ENCODE peak calls at places on chromosomes 2 and 18, in eight cellular contexts. Q is DMS153, V is EH, X is ACHN, W is aorta, P is retina, H is thoracic aorta, M is HT1080. L is an unnamed sample.

GRCh38 chr2:27156739-27157475 is 8.1 kb downstream of the TCF23 start:
- DNase-seq in Q (no peak), V (no peak), X (no peak), W (no peak), P (no peak), H (no peak), M (no peak), L (no peak)

GRCh38 chr18:9082763-9083510 is 19.6 kb upstream of the NDUFV2 start:
- DNase-seq in Q (no peak), V (no peak), X (no peak), W (no peak), P (no peak), H (no peak), M (no peak), L (no peak)

GRCh38 chr18:35998967-35999366 is 26.5 kb downstream of the RMP24 start:
- DNase-seq in Q (no peak), V (no peak), X (peak), W (no peak), P (no peak), H (no peak), M (no peak), L (no peak)

GRCh38 chr2:190123956-190124355 is 61.4 kb upstream of the MSTN start:
- DNase-seq in Q (no peak), V (peak), X (no peak), W (no peak), P (no peak), H (no peak), M (peak), L (no peak)

GRCh38 chr18:31819106-31819924 is 58.6 kb upstream of the SLC25A52 start:
- DNase-seq in Q (no peak), V (peak), X (peak), W (no peak), P (peak), H (no peak), M (peak), L (no peak)

GRCh38 chr2:147420947-147421346 is 423.9 kb upstream of the ACVR2A start:
- DNase-seq in Q (no peak), V (no peak), X (no peak), W (no peak), P (no peak), H (no peak), M (no peak), L (no peak)

GRCh38 chr2:222142027-222142426 is 156.8 kb downstream of the PAX3 start:
- DNase-seq in Q (no peak), V (peak), X (no peak), W (no peak), P (no peak), H (no peak), M (peak), L (no peak)

GRCh38 chr2:146734042-146734715 is 1110.7 kb upstream of the ACVR2A start:
- DNase-seq in Q (peak), V (peak), X (peak), W (no peak), P (peak), H (no peak), M (peak), L (no peak)

GRCh38 chr18:985301-985700 is 80.6 kb downstream of the ADCYAP1 start:
- DNase-seq in Q (no peak), V (no peak), X (no peak), W (no peak), P (peak), H (no peak), M (no peak), L (no peak)

GRCh38 chr2:62313433-62314227 is 117.7 kb downstream of the B3GNT2 start:
- DNase-seq in Q (no peak), V (no peak), X (no peak), W (no peak), P (no peak), H (no peak), M (no peak), L (no peak)

GRCh38 chr2:10169581-10169980 is 47.0 kb downstream of the RRM2 start:
- DNase-seq in Q (no peak), V (peak), X (peak), W (no peak), P (no peak), H (no peak), M (peak), L (no peak)

GRCh38 chr2:71788186-71788525 is 334.8 kb downstream of the DYSF start:
- DNase-seq in Q (no peak), V (peak), X (no peak), W (no peak), P (no peak), H (no peak), M (no peak), L (no peak)

GRCh38 chr2:63497561-63497960 is 90.7 kb downstream of the WDPCP start:
- DNase-seq in Q (no peak), V (no peak), X (no peak), W (no peak), P (no peak), H (no peak), M (no peak), L (no peak)

GRCh38 chr18:58045265-58046086 is 1.4 kb downstream of the NEDD4L start:
- DNase-seq in Q (peak), V (peak), X (peak), W (no peak), P (peak), H (no peak), M (peak), L (no peak)

GRCh38 chr18:41828137-41828536 is 126.9 kb upstream of the PIK3C3 start:
- DNase-seq in Q (peak), V (no peak), X (no peak), W (no peak), P (no peak), H (no peak), M (no peak), L (no peak)

GRCh38 chr2:73020657-73021370 is 50.7 kb downstream of the SFXN5 start:
- DNase-seq in Q (no peak), V (peak), X (peak), W (no peak), P (no peak), H (no peak), M (peak), L (no peak)

GRCh38 chr18:48202899-48203260 is 206.3 kb downstream of the ZBTB7C start:
- DNase-seq in Q (no peak), V (no peak), X (no peak), W (no peak), P (no peak), H (no peak), M (no peak), L (no peak)

GRCh38 chr18:62183578-62184195 is 3.2 kb downstream of the PIGN start:
- DNase-seq in Q (no peak), V (peak), X (peak), W (no peak), P (peak), H (no peak), M (peak), L (peak)

GRCh38 chr2:63590621-63591408 is 2.1 kb downstream of the MDH1 start:
- DNase-seq in Q (no peak), V (peak), X (no peak), W (no peak), P (no peak), H (no peak), M (no peak), L (no peak)

GRCh38 chr18:49071776-49072175 is 121.0 kb upstream of the SMAD7 start:
- DNase-seq in Q (no peak), V (no peak), X (no peak), W (no peak), P (no peak), H (no peak), M (no peak), L (no peak)

GRCh38 chr2:28269019-28269784 is 123.5 kb upstream of the FOSL2 start:
- DNase-seq in Q (peak), V (peak), X (peak), W (no peak), P (no peak), H (no peak), M (peak), L (no peak)

GRCh38 chr2:109238580-109238979 is 109.6 kb downstream of the SH3RF3 start:
- DNase-seq in Q (no peak), V (peak), X (no peak), W (peak), P (no peak), H (peak), M (peak), L (no peak)

GRCh38 chr2:207676827-207677354 is 34.5 kb upstream of the CCNYL1 start:
- DNase-seq in Q (no peak), V (peak), X (peak), W (no peak), P (no peak), H (no peak), M (peak), L (no peak)

GRCh38 chr2:54504866-54505265 is 48.7 kb downstream of the SPTBN1 start:
- DNase-seq in Q (no peak), V (peak), X (no peak), W (no peak), P (no peak), H (no peak), M (no peak), L (no peak)

GRCh38 chr2:211241891-211242290 is 685.5 kb downstream of the CPS1 start:
- DNase-seq in Q (no peak), V (no peak), X (no peak), W (no peak), P (no peak), H (no peak), M (no peak), L (no peak)

GRCh38 chr2:204274487-204274886 is 270.8 kb upstream of the PARD3B start:
- DNase-seq in Q (no peak), V (no peak), X (no peak), W (no peak), P (no peak), H (no peak), M (no peak), L (no peak)

GRCh38 chr2:173171924-173172643 is 96.4 kb downstream of the MAP3K20 start:
- DNase-seq in Q (no peak), V (peak), X (no peak), W (no peak), P (no peak), H (no peak), M (no peak), L (no peak)